ENCODE peak calls at places on chromosomes 3 and 15, in four cellular contexts. One of them, this sample, is unnamed.

GRCh38 chr3:146280859-146281258 is 30.0 kb upstream of the PLSCR4 start:
- DNase-seq in HCT116: no peak
- DNase-seq in K562: no peak
- DNase-seq in HepG2: no peak
- DNase-seq in this sample: no peak

GRCh38 chr15:70817266-70817665 is 36.7 kb downstream of the LARP6 start:
- DNase-seq in HepG2: no peak
- DNase-seq in K562: no peak
- DNase-seq in HCT116: no peak
- DNase-seq in this sample: no peak

GRCh38 chr3:66053009-66053782 is 14.5 kb upstream of the MAGI1 start:
- DNase-seq in K562: no peak
- DNase-seq in HepG2: no peak
- DNase-seq in HCT116: no peak
- DNase-seq in this sample: no peak

GRCh38 chr3:8848696-8849131 is 79.3 kb upstream of the OXTR start:
- DNase-seq in K562: no peak
- DNase-seq in HepG2: no peak
- DNase-seq in HCT116: no peak
- DNase-seq in this sample: no peak

GRCh38 chr3:46898321-46899150 is 21.0 kb downstream of the PTH1R start:
- DNase-seq in K562: no peak
- DNase-seq in HCT116: no peak
- DNase-seq in HepG2: no peak
- DNase-seq in this sample: no peak

GRCh38 chr3:187403768-187404270 is 35.6 kb downstream of the RTP4 start:
- DNase-seq in HCT116: peak; percentile 76
- DNase-seq in HepG2: peak; percentile 9
- DNase-seq in K562: no peak
- DNase-seq in this sample: peak; percentile 98

GRCh38 chr3:127764841-127765362 is 57.4 kb downstream of the MGLL start:
- DNase-seq in K562: no peak
- DNase-seq in HCT116: no peak
- DNase-seq in HepG2: no peak
- DNase-seq in this sample: no peak

GRCh38 chr15:91265431-91265940 is 165.4 kb downstream of the SV2B start:
- DNase-seq in HepG2: no peak
- DNase-seq in K562: no peak
- DNase-seq in HCT116: no peak
- DNase-seq in this sample: no peak

GRCh38 chr3:186354100-186354499 is 7.9 kb downstream of the DGKG start:
- DNase-seq in HCT116: no peak
- DNase-seq in K562: no peak
- DNase-seq in HepG2: peak; percentile 82
- DNase-seq in this sample: no peak

GRCh38 chr15:26235148-26235769 is 372.1 kb upstream of the ATP10A start:
- DNase-seq in K562: no peak
- DNase-seq in HCT116: no peak
- DNase-seq in HepG2: no peak
- DNase-seq in this sample: no peak

GRCh38 chr15:69976366-69976994 is 121.2 kb downstream of the TLE3 start:
- DNase-seq in HCT116: no peak
- DNase-seq in HepG2: peak; percentile 21
- DNase-seq in K562: peak; percentile 53
- DNase-seq in this sample: no peak

GRCh38 chr15:39828374-39828931 is 45.8 kb upstream of the FSIP1 start:
- DNase-seq in HCT116: no peak
- DNase-seq in HepG2: no peak
- DNase-seq in K562: no peak
- DNase-seq in this sample: no peak

GRCh38 chr3:52845157-52845556 is 10.3 kb upstream of the MUSTN1 start:
- DNase-seq in K562: no peak
- DNase-seq in HepG2: peak; percentile 83
- DNase-seq in HCT116: no peak
- DNase-seq in this sample: no peak

GRCh38 chr15:38886315-38887163 is 321.9 kb upstream of the RASGRP1 start:
- DNase-seq in K562: no peak
- DNase-seq in HepG2: no peak
- DNase-seq in HCT116: no peak
- DNase-seq in this sample: no peak

GRCh38 chr15:99115300-99116215 is 10.7 kb downstream of the SYNM start:
- DNase-seq in HepG2: no peak
- DNase-seq in K562: no peak
- DNase-seq in HCT116: no peak
- DNase-seq in this sample: no peak

GRCh38 chr3:20307378-20307777 is 121.4 kb upstream of the SGO1 start:
- DNase-seq in K562: no peak
- DNase-seq in HCT116: no peak
- DNase-seq in HepG2: no peak
- DNase-seq in this sample: no peak

GRCh38 chr3:125137432-125138033 is 75.0 kb downstream of the SLC12A8 start:
- DNase-seq in HCT116: no peak
- DNase-seq in HepG2: no peak
- DNase-seq in K562: no peak
- DNase-seq in this sample: no peak

GRCh38 chr3:71690222-71690821 is 34.9 kb downstream of the EIF4E3 start:
- DNase-seq in HCT116: no peak
- DNase-seq in K562: no peak
- DNase-seq in HepG2: no peak
- DNase-seq in this sample: no peak

GRCh38 chr15:49494842-49495241 is 71.8 kb downstream of the FGF7 start:
- DNase-seq in K562: no peak
- DNase-seq in HCT116: no peak
- DNase-seq in HepG2: no peak
- DNase-seq in this sample: no peak

GRCh38 chr3:139811331-139811730 is 123.7 kb upstream of the CLSTN2 start:
- DNase-seq in K562: no peak
- DNase-seq in HepG2: no peak
- DNase-seq in HCT116: no peak
- DNase-seq in this sample: no peak

GRCh38 chr3:98013428-98014349 is 21.4 kb downstream of the GABRR3 start:
- DNase-seq in HCT116: no peak
- DNase-seq in K562: no peak
- DNase-seq in HepG2: no peak
- DNase-seq in this sample: no peak

GRCh38 chr3:50321146-50321843 is 1.2 kb downstream of the HYAL2 start:
- DNase-seq in HCT116: peak; percentile 84
- DNase-seq in K562: peak; percentile 90
- DNase-seq in HepG2: peak; percentile 84
- DNase-seq in this sample: no peak

GRCh38 chr15:84598993-84599392 is 1.8 kb upstream of the ZSCAN2 start:
- DNase-seq in HepG2: peak; percentile 65
- DNase-seq in K562: peak; percentile 70
- DNase-seq in HCT116: peak; percentile 44
- DNase-seq in this sample: no peak

GRCh38 chr3:184156522-184156955 is 1.4 kb downstream of the DVL3 start:
- DNase-seq in HCT116: no peak
- DNase-seq in HepG2: peak; percentile 53
- DNase-seq in K562: peak; percentile 30
- DNase-seq in this sample: no peak

GRCh38 chr15:69126054-69126469 is 34.4 kb upstream of the GLCE start:
- DNase-seq in HepG2: peak; percentile 80
- DNase-seq in K562: peak; percentile 4
- DNase-seq in HCT116: no peak
- DNase-seq in this sample: no peak

GRCh38 chr3:21484323-21485154 is 266.5 kb downstream of the ZNF385D start:
- DNase-seq in HepG2: peak; percentile 29
- DNase-seq in HCT116: no peak
- DNase-seq in K562: peak; percentile 72
- DNase-seq in this sample: peak; percentile 24

GRCh38 chr15:74385442-74386132 is 18.1 kb upstream of the CYP11A1 start:
- DNase-seq in HepG2: no peak
- DNase-seq in HCT116: no peak
- DNase-seq in K562: no peak
- DNase-seq in this sample: no peak

GRCh38 chr3:123379041-123379830 is 69.7 kb downstream of the ADCY5 start:
- DNase-seq in HCT116: no peak
- DNase-seq in HepG2: no peak
- DNase-seq in K562: no peak
- DNase-seq in this sample: no peak

GRCh38 chr3:138220242-138220641 is 33.1 kb downstream of the ARMC8 start:
- DNase-seq in K562: no peak
- DNase-seq in HepG2: no peak
- DNase-seq in HCT116: no peak
- DNase-seq in this sample: no peak

DNA sequence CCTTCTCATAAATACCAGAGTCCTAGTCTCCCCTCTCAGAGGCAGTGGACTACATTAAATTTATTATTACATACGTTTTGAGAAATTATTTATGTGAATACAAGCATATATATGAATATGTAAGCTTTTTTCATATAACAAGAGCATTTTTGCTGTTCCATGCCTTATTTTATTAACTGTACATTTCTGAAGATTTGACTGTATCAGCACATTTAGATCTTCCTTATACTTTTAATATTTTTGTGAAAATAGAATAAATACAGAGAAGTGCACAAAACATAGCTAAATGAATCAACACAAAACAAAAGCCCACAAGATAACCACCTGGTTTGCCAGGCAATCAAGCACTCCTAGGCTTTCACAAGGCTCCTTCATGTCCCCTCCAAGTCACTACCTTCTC is 27.8 kb downstream of the HHLA2 start:
- DNase-seq in K562: no peak
- DNase-seq in HepG2: no peak
- DNase-seq in HCT116: no peak
- DNase-seq in this sample: no peak
- H3K27ac ChIP-seq in K562: no peak overlapping the region
- H3K27ac ChIP-seq in HepG2: no peak overlapping the region
- H3K27ac ChIP-seq in HCT116: no peak overlapping the region
- H3K27ac ChIP-seq in this sample: no peak overlapping the region

DNA sequence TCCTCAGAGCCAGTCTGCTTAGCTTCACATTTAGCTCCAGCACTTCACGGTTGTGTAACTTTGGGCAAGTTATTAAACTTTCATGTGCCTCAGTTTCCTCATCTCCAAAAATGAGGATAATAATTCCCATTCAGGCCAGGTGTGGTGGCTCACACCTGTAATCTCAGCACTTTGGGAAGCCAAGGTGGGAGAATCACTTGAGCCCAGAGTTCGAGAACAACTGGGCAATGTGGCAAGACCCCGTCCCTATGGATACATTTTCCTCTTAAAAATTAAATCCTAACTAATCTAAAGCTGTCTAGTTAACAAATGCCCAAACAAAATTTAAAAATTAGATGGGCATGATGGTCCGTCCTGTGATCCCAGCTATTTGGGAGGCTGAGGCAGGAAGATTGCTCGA is 7.2 kb downstream of the RCN2 start:
- DNase-seq in K562: no peak
- DNase-seq in HCT116: no peak
- DNase-seq in HepG2: no peak
- DNase-seq in this sample: no peak
- H3K4me3 ChIP-seq in K562: no peak overlapping the region
- H3K4me3 ChIP-seq in HCT116: no peak overlapping the region
- H3K4me3 ChIP-seq in HepG2: no peak overlapping the region
- H3K4me3 ChIP-seq in this sample: no peak overlapping the region

GRCh38 chr3:111845996-111846395 is 13.1 kb upstream of the PHLDB2 start:
- DNase-seq in HCT116: no peak
- DNase-seq in K562: no peak
- DNase-seq in HepG2: no peak
- DNase-seq in this sample: no peak

GRCh38 chr3:111848778-111849177 is 10.3 kb upstream of the PHLDB2 start:
- DNase-seq in K562: no peak
- DNase-seq in HCT116: no peak
- DNase-seq in HepG2: no peak
- DNase-seq in this sample: no peak

GRCh38 chr3:111848246-111848645 is 10.8 kb upstream of the PHLDB2 start:
- DNase-seq in K562: no peak
- DNase-seq in HepG2: no peak
- DNase-seq in HCT116: peak; percentile 85
- DNase-seq in this sample: no peak

GRCh38 chr3:111850481-111850880 is 8.6 kb upstream of the PHLDB2 start:
- DNase-seq in HCT116: no peak
- DNase-seq in HepG2: no peak
- DNase-seq in K562: no peak
- DNase-seq in this sample: no peak

GRCh38 chr3:111846717-111847116 is 12.3 kb upstream of the PHLDB2 start:
- DNase-seq in HepG2: no peak
- DNase-seq in K562: no peak
- DNase-seq in HCT116: no peak
- DNase-seq in this sample: no peak
- TF ChIP-seq TCF7L2 in HepG2: no peak
- TF ChIP-seq TCF7L2 in K562: no peak
- TF ChIP-seq TCF7L2 in HCT116: no peak
- TF ChIP-seq TCF7L2 in this sample: no peak

DNA sequence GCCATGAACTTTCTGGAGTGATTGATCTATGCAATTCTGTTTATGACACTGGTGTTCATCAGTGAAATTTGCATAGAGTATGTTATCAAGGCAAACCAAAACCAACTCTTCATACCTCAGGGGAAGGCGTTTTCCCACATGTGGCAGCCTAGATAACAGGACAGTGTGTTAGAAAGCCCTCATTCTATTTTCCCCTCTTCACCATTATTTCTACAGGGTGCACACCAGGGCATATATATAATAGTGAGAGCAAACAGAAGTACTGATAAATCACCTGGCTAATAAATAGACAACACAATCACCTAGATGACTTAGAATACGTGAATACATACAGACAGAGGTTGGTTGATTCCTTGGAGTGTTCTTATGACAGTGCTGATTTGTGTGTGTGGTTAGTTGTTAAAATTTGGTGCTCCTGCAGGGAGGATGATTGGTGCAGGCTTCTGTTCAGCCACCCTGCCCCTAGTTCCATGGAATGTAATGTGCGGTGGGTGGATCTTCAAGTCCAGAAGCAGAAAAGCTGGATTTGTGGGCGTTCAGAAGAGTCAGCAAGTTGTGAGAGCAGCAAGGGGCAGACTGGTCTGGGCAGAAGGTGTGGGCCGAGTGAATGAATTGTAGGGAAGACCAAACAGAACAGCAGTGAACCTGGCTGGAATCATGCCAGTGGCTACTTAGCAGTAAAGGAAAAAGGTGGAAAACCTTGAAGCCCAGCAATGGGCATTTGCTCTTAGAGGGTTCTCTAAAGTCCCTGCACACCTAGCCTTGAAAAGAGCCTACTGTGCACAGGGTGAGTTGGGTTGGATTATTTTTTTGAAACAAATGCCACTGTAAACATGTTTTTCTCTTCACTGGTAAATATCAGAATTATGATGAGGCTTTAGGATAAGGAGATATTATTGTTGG is 11.7 kb upstream of the RARRES1 start:
- DNase-seq in K562: peak; percentile 90
- DNase-seq in HCT116: no peak
- DNase-seq in HepG2: no peak
- DNase-seq in this sample: no peak
- H3K27ac ChIP-seq in K562: peak overlapping the region; percentile 87
- H3K27ac ChIP-seq in HCT116: no peak overlapping the region
- H3K27ac ChIP-seq in HepG2: no peak overlapping the region
- H3K27ac ChIP-seq in this sample: no peak overlapping the region

GRCh38 chr15:83365370-83365938 is 81.0 kb upstream of the BNC1 start:
- DNase-seq in K562: no peak
- DNase-seq in HCT116: peak; percentile 16
- DNase-seq in HepG2: no peak
- DNase-seq in this sample: no peak
- H3K4me3 ChIP-seq in K562: no peak overlapping the region
- H3K4me3 ChIP-seq in HCT116: peak overlapping the region; percentile 44
- H3K4me3 ChIP-seq in HepG2: no peak overlapping the region
- H3K4me3 ChIP-seq in this sample: peak overlapping the region; percentile 9